ENCODE peak calls at places on chromosome 6, in six cellular contexts. R is GM13976; O is NCI-H1105 treated with DMSO at 0.1 percent for 48 hours; K is neural crest cell; Q is nephron progenitor cell; D is stimulated activated CD8-positive, alpha-beta memory T cell treated with anti-CD3 and anti-CD28 coated beads, Interleukin-7, amount 100 ng/mL, for 48 hours. N is an unnamed sample.
A peak's percentile ranks its signal among the peaks of the same experiment; 100 is the strongest.

GRCh38 chr6:36682328-36683144 is 4.0 kb downstream of the CDKN1A start:
- DNase-seq in R (peak; percentile 69), O (peak; percentile 100), K (no peak), Q (no peak), D (peak; percentile 60), N (no peak)

GRCh38 chr6:9851541-9852380 is 563.1 kb downstream of the TFAP2A start:
- DNase-seq in R (no peak), O (no peak), K (no peak), Q (no peak), D (no peak), N (no peak)

GRCh38 chr6:29976588-29977424 is 34.5 kb downstream of the HLA-A start:
- DNase-seq in R (peak; percentile 81), O (peak; percentile 71), K (peak; percentile 40), Q (peak; percentile 75), D (peak; percentile 30), N (peak; percentile 88)

GRCh38 chr6:47075741-47076421 is 33.7 kb upstream of the ADGRF1 start:
- DNase-seq in R (no peak), O (no peak), K (no peak), Q (no peak), D (no peak), N (no peak)

GRCh38 chr6:158894192-158894591 is 75.0 kb upstream of the EZR start:
- DNase-seq in R (no peak), O (no peak), K (no peak), Q (no peak), D (no peak), N (peak; percentile 78)

GRCh38 chr6:161796726-161797125 is 522.9 kb upstream of the AGPAT4 start:
- DNase-seq in R (no peak), O (no peak), K (no peak), Q (no peak), D (no peak), N (no peak)

GRCh38 chr6:160733045-160733646 is 31.1 kb downstream of the PLG start:
- DNase-seq in R (peak; percentile 35), O (peak; percentile 69), K (peak; percentile 49), Q (peak; percentile 53), D (no peak), N (peak; percentile 1)

GRCh38 chr6:91669154-91669903 is 1082.5 kb upstream of the MAP3K7 start:
- DNase-seq in R (no peak), O (peak; percentile 91), K (no peak), Q (no peak), D (no peak), N (no peak)

GRCh38 chr6:99013661-99014458 is 66.1 kb upstream of the FBXL4 start:
- DNase-seq in R (no peak), O (no peak), K (no peak), Q (no peak), D (no peak), N (no peak)

GRCh38 chr6:134590449-134590848 is 272.5 kb upstream of the SGK1 start:
- DNase-seq in R (no peak), O (no peak), K (no peak), Q (no peak), D (no peak), N (peak; percentile 84)

GRCh38 chr6:15913573-15913972 is 215.3 kb upstream of the MYLIP start:
- DNase-seq in R (no peak), O (no peak), K (no peak), Q (no peak), D (no peak), N (no peak)

GRCh38 chr6:155765275-155766194 is 309.9 kb upstream of the NOX3 start:
- DNase-seq in R (no peak), O (no peak), K (no peak), Q (no peak), D (no peak), N (peak; percentile 52)

GRCh38 chr6:169474362-169474761 is 220.7 kb upstream of the THBS2 start:
- DNase-seq in R (no peak), O (no peak), K (no peak), Q (no peak), D (no peak), N (no peak)

GRCh38 chr6:3724451-3725144 is 26.9 kb downstream of the PXDC1 start:
- DNase-seq in R (no peak), O (no peak), K (no peak), Q (no peak), D (no peak), N (peak; percentile 76)

GRCh38 chr6:141700836-141701235 is 431.9 kb upstream of the GJE1 start:
- DNase-seq in R (no peak), O (no peak), K (no peak), Q (no peak), D (no peak), N (peak; percentile 24)

GRCh38 chr6:52187098-52187497 is 923 bp downstream of the IL17A start:
- DNase-seq in R (no peak), O (no peak), K (no peak), Q (no peak), D (no peak), N (no peak)

GRCh38 chr6:39843305-39844020 is 51.3 kb downstream of the DAAM2 start:
- DNase-seq in R (no peak), O (no peak), K (no peak), Q (no peak), D (no peak), N (peak; percentile 16)

GRCh38 chr6:125679128-125679527 is 70.3 kb upstream of the HEY2 start:
- DNase-seq in R (no peak), O (no peak), K (no peak), Q (no peak), D (no peak), N (no peak)

N was measured in foreskin fibroblast.